ENCODE peak calls at places on chromosomes 12 and 14, in six cellular contexts. One of them, this sample, is unnamed.

GRCh38 chr14:93295541-93296220 is 37.2 kb downstream of the BTBD7 start:
- DNase-seq in GM23338: no peak
- DNase-seq in sigmoid colon: no peak
- DNase-seq in tibial nerve: no peak
- DNase-seq in ovary: no peak
- DNase-seq in colonic mucosa: no peak
- DNase-seq in this sample: no peak

GRCh38 chr12:131855521-131856142 is 27.4 kb downstream of the MMP17 start:
- DNase-seq in sigmoid colon: no peak
- DNase-seq in tibial nerve: no peak
- DNase-seq in GM23338: no peak
- DNase-seq in colonic mucosa: no peak
- DNase-seq in ovary: no peak
- DNase-seq in this sample: no peak

GRCh38 chr12:24121911-24122310 is 172.4 kb upstream of the SOX5 start:
- DNase-seq in sigmoid colon: no peak
- DNase-seq in GM23338: no peak
- DNase-seq in tibial nerve: no peak
- DNase-seq in colonic mucosa: no peak
- DNase-seq in ovary: no peak
- DNase-seq in this sample: no peak

GRCh38 chr14:91144425-91145145 is 30.7 kb downstream of the DGLUCY start:
- DNase-seq in sigmoid colon: no peak
- DNase-seq in colonic mucosa: no peak
- DNase-seq in GM23338: no peak
- DNase-seq in tibial nerve: no peak
- DNase-seq in ovary: no peak
- DNase-seq in this sample: no peak

GRCh38 chr12:114275937-114276785 is 129.8 kb downstream of the TBX5 start:
- DNase-seq in GM23338: peak; percentile 35
- DNase-seq in colonic mucosa: no peak
- DNase-seq in tibial nerve: no peak
- DNase-seq in ovary: no peak
- DNase-seq in sigmoid colon: no peak
- DNase-seq in this sample: no peak

GRCh38 chr14:105482486-105483110 is 4.1 kb upstream of the CRIP1 start:
- DNase-seq in colonic mucosa: no peak
- DNase-seq in tibial nerve: no peak
- DNase-seq in sigmoid colon: no peak
- DNase-seq in GM23338: no peak
- DNase-seq in ovary: no peak
- DNase-seq in this sample: no peak

GRCh38 chr14:104926619-104927431 is 2.1 kb downstream of the PLD4 start:
- DNase-seq in sigmoid colon: no peak
- DNase-seq in ovary: no peak
- DNase-seq in GM23338: peak; percentile 20
- DNase-seq in colonic mucosa: no peak
- DNase-seq in tibial nerve: no peak
- DNase-seq in this sample: no peak

GRCh38 chr12:127998936-127999467 is 268.0 kb upstream of the TMEM132C start:
- DNase-seq in ovary: no peak
- DNase-seq in tibial nerve: no peak
- DNase-seq in sigmoid colon: no peak
- DNase-seq in GM23338: no peak
- DNase-seq in colonic mucosa: no peak
- DNase-seq in this sample: no peak

GRCh38 chr12:63064080-63064479 is 86.9 kb downstream of the AVPR1A start:
- DNase-seq in tibial nerve: no peak
- DNase-seq in colonic mucosa: no peak
- DNase-seq in GM23338: no peak
- DNase-seq in sigmoid colon: no peak
- DNase-seq in ovary: no peak
- DNase-seq in this sample: no peak

GRCh38 chr12:109020750-109021380 is at the start of gene SVOP:
- DNase-seq in ovary: peak; percentile 45
- DNase-seq in GM23338: peak; percentile 95
- DNase-seq in tibial nerve: peak; percentile 33
- DNase-seq in sigmoid colon: peak; percentile 76
- DNase-seq in colonic mucosa: peak; percentile 70
- DNase-seq in this sample: peak; percentile 93

GRCh38 chr12:53989227-53990113 is 4.5 kb downstream of the HOXC10 start:
- DNase-seq in GM23338: peak; percentile 68
- DNase-seq in colonic mucosa: no peak
- DNase-seq in sigmoid colon: no peak
- DNase-seq in ovary: no peak
- DNase-seq in tibial nerve: no peak
- DNase-seq in this sample: peak; percentile 43

GRCh38 chr12:132300789-132301722 is 28.3 kb downstream of the GALNT9 start:
- DNase-seq in GM23338: no peak
- DNase-seq in tibial nerve: no peak
- DNase-seq in sigmoid colon: no peak
- DNase-seq in colonic mucosa: no peak
- DNase-seq in ovary: no peak
- DNase-seq in this sample: no peak

GRCh38 chr14:104345316-104346111 is 207.1 kb downstream of the KIF26A start:
- DNase-seq in colonic mucosa: no peak
- DNase-seq in GM23338: no peak
- DNase-seq in ovary: no peak
- DNase-seq in tibial nerve: no peak
- DNase-seq in sigmoid colon: peak; percentile 58
- DNase-seq in this sample: no peak

GRCh38 chr12:93302331-93303229 is 75.1 kb upstream of the NUDT4 start:
- DNase-seq in tibial nerve: peak; percentile 61
- DNase-seq in ovary: no peak
- DNase-seq in GM23338: no peak
- DNase-seq in colonic mucosa: no peak
- DNase-seq in sigmoid colon: no peak
- DNase-seq in this sample: no peak

GRCh38 chr12:6767592-6768384 is 1.6 kb downstream of the PTMS start:
- DNase-seq in colonic mucosa: peak; percentile 36
- DNase-seq in ovary: no peak
- DNase-seq in GM23338: peak; percentile 15
- DNase-seq in tibial nerve: no peak
- DNase-seq in sigmoid colon: no peak
- DNase-seq in this sample: peak; percentile 44

GRCh38 chr14:69633238-69633637 is 21.8 kb downstream of the SUSD6 start:
- DNase-seq in colonic mucosa: no peak
- DNase-seq in sigmoid colon: no peak
- DNase-seq in GM23338: peak; percentile 58
- DNase-seq in ovary: no peak
- DNase-seq in tibial nerve: no peak
- DNase-seq in this sample: no peak

GRCh38 chr14:96686126-96686525 is 111.1 kb upstream of the VRK1 start:
- DNase-seq in GM23338: no peak
- DNase-seq in ovary: no peak
- DNase-seq in tibial nerve: no peak
- DNase-seq in sigmoid colon: no peak
- DNase-seq in colonic mucosa: no peak
- DNase-seq in this sample: no peak

DNA sequence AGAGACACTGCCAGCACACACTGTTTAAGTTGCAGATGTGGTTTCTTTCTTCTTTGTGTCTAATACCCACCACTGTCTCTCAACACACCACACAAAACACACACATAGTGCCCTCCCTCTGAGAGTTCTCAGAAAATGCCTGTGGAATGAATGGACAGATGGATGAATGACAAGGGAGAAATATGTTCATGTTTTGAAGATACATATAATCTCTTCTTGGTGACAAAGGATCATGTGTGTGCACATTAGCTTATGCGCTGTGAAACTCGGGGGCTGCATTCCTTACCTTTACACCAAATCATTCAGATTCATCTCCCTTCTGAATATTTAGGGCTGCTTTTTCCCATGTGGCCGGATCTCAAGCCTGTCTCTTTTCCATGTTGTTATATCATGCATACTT is 111.5 kb downstream of the EPS8 start:
- DNase-seq in tibial nerve: no peak
- DNase-seq in ovary: no peak
- DNase-seq in sigmoid colon: no peak
- DNase-seq in colonic mucosa: no peak
- DNase-seq in GM23338: no peak
- DNase-seq in this sample: no peak
- H3K36me3 ChIP-seq in tibial nerve: peaks cover 6% of the 10 kb centered on the region
- H3K36me3 ChIP-seq in ovary: no peaks in the 10 kb centered on the region
- H3K36me3 ChIP-seq in sigmoid colon: no peaks in the 10 kb centered on the region
- H3K36me3 ChIP-seq in colonic mucosa: no peaks in the 10 kb centered on the region
- H3K36me3 ChIP-seq in GM23338: no peaks in the 10 kb centered on the region
- H3K36me3 ChIP-seq in this sample: no peaks in the 10 kb centered on the region

GRCh38 chr14:88695873-88696272 is 96.9 kb downstream of the EML5 start:
- DNase-seq in GM23338: no peak
- DNase-seq in sigmoid colon: no peak
- DNase-seq in colonic mucosa: no peak
- DNase-seq in ovary: no peak
- DNase-seq in tibial nerve: no peak
- DNase-seq in this sample: no peak

DNA sequence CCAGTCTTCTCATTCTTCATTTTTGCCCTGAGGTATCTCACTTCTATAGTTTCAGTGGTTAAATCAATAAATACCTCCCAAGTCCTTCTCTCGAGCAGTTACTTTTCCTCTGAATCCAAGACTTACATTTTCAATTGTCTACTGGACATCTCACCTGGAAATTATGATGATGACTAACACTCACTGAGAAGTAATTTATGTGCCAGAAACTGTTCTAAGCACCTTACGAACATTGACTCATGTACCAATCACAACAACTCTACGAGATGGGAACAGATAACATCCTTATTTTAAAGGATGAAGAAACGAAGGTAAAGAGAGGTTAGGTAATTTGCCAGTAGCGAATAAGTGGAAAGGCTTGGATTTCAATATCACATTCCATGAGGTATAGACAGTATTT is 94.1 kb downstream of the EML5 start:
- DNase-seq in GM23338: no peak
- DNase-seq in sigmoid colon: no peak
- DNase-seq in colonic mucosa: no peak
- DNase-seq in tibial nerve: no peak
- DNase-seq in ovary: no peak
- DNase-seq in this sample: no peak
- H3K4me3 ChIP-seq in GM23338: no peak overlapping the region
- H3K4me3 ChIP-seq in sigmoid colon: no peak overlapping the region
- H3K4me3 ChIP-seq in colonic mucosa: no peak overlapping the region
- H3K4me3 ChIP-seq in tibial nerve: no peak overlapping the region
- H3K4me3 ChIP-seq in ovary: no peak overlapping the region
- H3K4me3 ChIP-seq in this sample: no peak overlapping the region

GRCh38 chr12:123889000-123889399 is 83.6 kb downstream of the CCDC92 start:
- DNase-seq in sigmoid colon: no peak
- DNase-seq in GM23338: no peak
- DNase-seq in ovary: no peak
- DNase-seq in tibial nerve: no peak
- DNase-seq in colonic mucosa: no peak
- DNase-seq in this sample: no peak
- H3K36me3 ChIP-seq in sigmoid colon: no peaks in the 10 kb centered on the region
- H3K36me3 ChIP-seq in GM23338: no peaks in the 10 kb centered on the region
- H3K36me3 ChIP-seq in ovary: no peaks in the 10 kb centered on the region
- H3K36me3 ChIP-seq in tibial nerve: no peaks in the 10 kb centered on the region
- H3K36me3 ChIP-seq in colonic mucosa: no peaks in the 10 kb centered on the region
- H3K36me3 ChIP-seq in this sample: no peaks in the 10 kb centered on the region

GRCh38 chr14:54348923-54349615 is 47.7 kb upstream of the CDKN3 start:
- DNase-seq in ovary: peak; percentile 33
- DNase-seq in colonic mucosa: no peak
- DNase-seq in sigmoid colon: peak; percentile 69
- DNase-seq in GM23338: no peak
- DNase-seq in tibial nerve: no peak
- DNase-seq in this sample: peak; percentile 17
- H3K4me3 ChIP-seq in ovary: no peak overlapping the region
- H3K4me3 ChIP-seq in colonic mucosa: no peak overlapping the region
- H3K4me3 ChIP-seq in sigmoid colon: peak overlapping the region; percentile 20
- H3K4me3 ChIP-seq in GM23338: no peak overlapping the region
- H3K4me3 ChIP-seq in tibial nerve: no peak overlapping the region
- H3K4me3 ChIP-seq in this sample: peak overlapping the region; percentile 32